ENCODE peak calls at places on chromosomes 12 and 14, in four cellular contexts. J is NCI-H2171; I is CD4-positive, CD25-positive, alpha-beta regulatory T cell; K is DMS153. H is an unnamed sample.

GRCh38 chr12:11877869-11878780 is 192.6 kb upstream of the BCL2L14 start:
- DNase-seq in K (peak; percentile 88), I (no peak), J (peak; percentile 22), H (no peak)

GRCh38 chr14:79016828-79017505 is 846.8 kb downstream of the NRXN3 start:
- DNase-seq in K (peak; percentile 34), J (no peak), I (no peak), H (no peak)

GRCh38 chr14:67218126-67218525 is 23.1 kb upstream of the PALS1 start:
- DNase-seq in I (no peak), J (no peak), K (no peak), H (no peak)

GRCh38 chr12:74665690-74666089 is 128.1 kb downstream of the ATXN7L3B start:
- DNase-seq in K (no peak), J (no peak), I (no peak), H (no peak)

GRCh38 chr12:15520083-15520482 is 197.8 kb downstream of the PTPRO start:
- DNase-seq in K (no peak), I (no peak), J (no peak), H (no peak)

GRCh38 chr12:21026302-21026701 is 104.7 kb upstream of the SLCO1B1 start:
- DNase-seq in J (no peak), I (no peak), K (peak; percentile 96), H (no peak)

GRCh38 chr12:118332511-118332910 is 40.2 kb downstream of the TAOK3 start:
- DNase-seq in K (no peak), I (no peak), J (no peak), H (no peak)

GRCh38 chr12:3205742-3206519 is 128.8 kb downstream of the TSPAN9 start:
- DNase-seq in I (no peak), K (no peak), J (no peak), H (no peak)

GRCh38 chr12:124684971-124685688 is 117.7 kb upstream of the NCOR2 start:
- DNase-seq in J (no peak), K (no peak), I (no peak), H (no peak)

GRCh38 chr12:98227162-98227561 is 288.2 kb upstream of the TMPO start:
- DNase-seq in J (no peak), K (no peak), I (no peak), H (no peak)

GRCh38 chr12:52007158-52007921 is 594 bp downstream of the TAMALIN start:
- DNase-seq in K (no peak), J (peak; percentile 41), I (peak; percentile 61), H (peak; percentile 77)

GRCh38 chr14:100533647-100534485 is 53.4 kb downstream of the BEGAIN start:
- DNase-seq in I (no peak), K (no peak), J (no peak), H (no peak)

GRCh38 chr14:94037954-94038353 is 11.8 kb downstream of the OTUB2 start:
- DNase-seq in J (no peak), K (no peak), I (no peak), H (no peak)

GRCh38 chr12:109589691-109590245 is 16.2 kb downstream of the MVK start:
- DNase-seq in J (no peak), I (no peak), K (no peak), H (no peak)

GRCh38 chr12:122225683-122226365 is at the start of gene DIABLO:
- DNase-seq in K (peak; percentile 99), J (peak; percentile 99), I (peak; percentile 100), H (peak; percentile 100)

GRCh38 chr12:114163766-114164165 is 197.6 kb upstream of the RBM19 start:
- DNase-seq in I (no peak), K (no peak), J (no peak), H (no peak)

GRCh38 chr14:80567905-80568512 is 356.7 kb upstream of the DIO2 start:
- DNase-seq in I (no peak), K (no peak), J (no peak), H (no peak)

GRCh38 chr14:81211844-81212243 is 8.9 kb downstream of the GTF2A1 start:
- DNase-seq in J (peak; percentile 19), I (peak; percentile 56), K (no peak), H (peak; percentile 40)

H was measured in immature natural killer cell.